ENCODE peak calls at places on chromosomes 5 and 9, in eight cellular contexts. One of them, this sample, is unnamed.

GRCh38 chr5:33105521-33105941 is 335.2 kb upstream of the TARS1 start:
- DNase-seq in Daoy: no peak
- DNase-seq in NB4: no peak
- DNase-seq in A549: no peak
- DNase-seq in stimulated activated CD4-positive, alpha-beta T cell treated with anti-CD3 and anti-CD28 coated beads, Interleukin-2, amount 100 ng/mL, for 24 hours: no peak
- DNase-seq in amniotic stem cell: peak
- DNase-seq in Jurkat, Clone E6-1: no peak
- DNase-seq in AG09309: no peak
- DNase-seq in this sample: no peak

GRCh38 chr5:109161914-109162683 is 247.7 kb downstream of the PJA2 start:
- DNase-seq in A549: no peak
- DNase-seq in AG09309: peak
- DNase-seq in Jurkat, Clone E6-1: no peak
- DNase-seq in stimulated activated CD4-positive, alpha-beta T cell treated with anti-CD3 and anti-CD28 coated beads, Interleukin-2, amount 100 ng/mL, for 24 hours: no peak
- DNase-seq in NB4: no peak
- DNase-seq in Daoy: no peak
- DNase-seq in amniotic stem cell: no peak
- DNase-seq in this sample: no peak

GRCh38 chr5:136043968-136044610 is 15.3 kb downstream of the TGFBI start:
- DNase-seq in Daoy: no peak
- DNase-seq in A549: no peak
- DNase-seq in stimulated activated CD4-positive, alpha-beta T cell treated with anti-CD3 and anti-CD28 coated beads, Interleukin-2, amount 100 ng/mL, for 24 hours: no peak
- DNase-seq in amniotic stem cell: no peak
- DNase-seq in AG09309: no peak
- DNase-seq in NB4: no peak
- DNase-seq in Jurkat, Clone E6-1: no peak
- DNase-seq in this sample: no peak

GRCh38 chr9:114386886-114387677 is 700 bp downstream of the AKNA start:
- DNase-seq in stimulated activated CD4-positive, alpha-beta T cell treated with anti-CD3 and anti-CD28 coated beads, Interleukin-2, amount 100 ng/mL, for 24 hours: peak
- DNase-seq in Daoy: no peak
- DNase-seq in Jurkat, Clone E6-1: no peak
- DNase-seq in A549: no peak
- DNase-seq in amniotic stem cell: no peak
- DNase-seq in NB4: peak
- DNase-seq in AG09309: no peak
- DNase-seq in this sample: no peak

GRCh38 chr5:14193496-14193895 is 50.4 kb downstream of the TRIO start:
- DNase-seq in A549: no peak
- DNase-seq in Daoy: no peak
- DNase-seq in amniotic stem cell: no peak
- DNase-seq in AG09309: no peak
- DNase-seq in NB4: no peak
- DNase-seq in Jurkat, Clone E6-1: no peak
- DNase-seq in stimulated activated CD4-positive, alpha-beta T cell treated with anti-CD3 and anti-CD28 coated beads, Interleukin-2, amount 100 ng/mL, for 24 hours: no peak
- DNase-seq in this sample: no peak

GRCh38 chr9:122374885-122375420 is 4.1 kb downstream of the PTGS1 start:
- DNase-seq in A549: no peak
- DNase-seq in NB4: no peak
- DNase-seq in amniotic stem cell: peak
- DNase-seq in Jurkat, Clone E6-1: no peak
- DNase-seq in stimulated activated CD4-positive, alpha-beta T cell treated with anti-CD3 and anti-CD28 coated beads, Interleukin-2, amount 100 ng/mL, for 24 hours: no peak
- DNase-seq in AG09309: no peak
- DNase-seq in Daoy: peak
- DNase-seq in this sample: no peak

GRCh38 chr9:14315754-14316573 is 2.0 kb upstream of the NFIB start:
- DNase-seq in amniotic stem cell: no peak
- DNase-seq in AG09309: no peak
- DNase-seq in Jurkat, Clone E6-1: no peak
- DNase-seq in stimulated activated CD4-positive, alpha-beta T cell treated with anti-CD3 and anti-CD28 coated beads, Interleukin-2, amount 100 ng/mL, for 24 hours: no peak
- DNase-seq in Daoy: peak
- DNase-seq in NB4: no peak
- DNase-seq in A549: peak
- DNase-seq in this sample: peak

GRCh38 chr9:115413766-115414382 is 295.9 kb upstream of the TNC start:
- DNase-seq in NB4: no peak
- DNase-seq in A549: no peak
- DNase-seq in stimulated activated CD4-positive, alpha-beta T cell treated with anti-CD3 and anti-CD28 coated beads, Interleukin-2, amount 100 ng/mL, for 24 hours: no peak
- DNase-seq in Daoy: no peak
- DNase-seq in AG09309: no peak
- DNase-seq in amniotic stem cell: no peak
- DNase-seq in Jurkat, Clone E6-1: no peak
- DNase-seq in this sample: no peak

GRCh38 chr5:178221203-178221771 is 11.3 kb downstream of the PHYKPL start:
- DNase-seq in Daoy: no peak
- DNase-seq in A549: no peak
- DNase-seq in stimulated activated CD4-positive, alpha-beta T cell treated with anti-CD3 and anti-CD28 coated beads, Interleukin-2, amount 100 ng/mL, for 24 hours: no peak
- DNase-seq in amniotic stem cell: no peak
- DNase-seq in AG09309: no peak
- DNase-seq in Jurkat, Clone E6-1: no peak
- DNase-seq in NB4: no peak
- DNase-seq in this sample: no peak

GRCh38 chr5:122921826-122922225 is 76.4 kb downstream of the SNX24 start:
- DNase-seq in AG09309: peak
- DNase-seq in NB4: no peak
- DNase-seq in amniotic stem cell: no peak
- DNase-seq in Daoy: no peak
- DNase-seq in Jurkat, Clone E6-1: no peak
- DNase-seq in stimulated activated CD4-positive, alpha-beta T cell treated with anti-CD3 and anti-CD28 coated beads, Interleukin-2, amount 100 ng/mL, for 24 hours: no peak
- DNase-seq in A549: no peak
- DNase-seq in this sample: no peak

GRCh38 chr9:126146254-126147145 is 180.1 kb upstream of the MVB12B start:
- DNase-seq in Daoy: peak
- DNase-seq in Jurkat, Clone E6-1: peak
- DNase-seq in A549: peak
- DNase-seq in NB4: peak
- DNase-seq in amniotic stem cell: no peak
- DNase-seq in AG09309: no peak
- DNase-seq in stimulated activated CD4-positive, alpha-beta T cell treated with anti-CD3 and anti-CD28 coated beads, Interleukin-2, amount 100 ng/mL, for 24 hours: peak
- DNase-seq in this sample: peak

GRCh38 chr5:78992136-78992535 is 7.0 kb upstream of the ARSB start:
- DNase-seq in Jurkat, Clone E6-1: no peak
- DNase-seq in stimulated activated CD4-positive, alpha-beta T cell treated with anti-CD3 and anti-CD28 coated beads, Interleukin-2, amount 100 ng/mL, for 24 hours: no peak
- DNase-seq in AG09309: no peak
- DNase-seq in NB4: peak
- DNase-seq in A549: no peak
- DNase-seq in amniotic stem cell: no peak
- DNase-seq in Daoy: no peak
- DNase-seq in this sample: no peak

GRCh38 chr5:172098883-172099282 is 89.1 kb downstream of the STK10 start:
- DNase-seq in amniotic stem cell: no peak
- DNase-seq in NB4: no peak
- DNase-seq in Jurkat, Clone E6-1: no peak
- DNase-seq in AG09309: no peak
- DNase-seq in stimulated activated CD4-positive, alpha-beta T cell treated with anti-CD3 and anti-CD28 coated beads, Interleukin-2, amount 100 ng/mL, for 24 hours: no peak
- DNase-seq in A549: no peak
- DNase-seq in Daoy: no peak
- DNase-seq in this sample: no peak

GRCh38 chr5:173974688-173975239 is 14.2 kb upstream of the C5orf47 start:
- DNase-seq in Daoy: no peak
- DNase-seq in AG09309: no peak
- DNase-seq in NB4: peak
- DNase-seq in Jurkat, Clone E6-1: no peak
- DNase-seq in amniotic stem cell: no peak
- DNase-seq in A549: no peak
- DNase-seq in stimulated activated CD4-positive, alpha-beta T cell treated with anti-CD3 and anti-CD28 coated beads, Interleukin-2, amount 100 ng/mL, for 24 hours: no peak
- DNase-seq in this sample: no peak

GRCh38 chr9:129102791-129103594 is 7.6 kb downstream of the CRAT start:
- DNase-seq in Daoy: peak
- DNase-seq in AG09309: no peak
- DNase-seq in NB4: peak
- DNase-seq in stimulated activated CD4-positive, alpha-beta T cell treated with anti-CD3 and anti-CD28 coated beads, Interleukin-2, amount 100 ng/mL, for 24 hours: peak
- DNase-seq in A549: peak
- DNase-seq in Jurkat, Clone E6-1: peak
- DNase-seq in amniotic stem cell: peak
- DNase-seq in this sample: peak

GRCh38 chr9:38090170-38090569 is 21.1 kb upstream of the SHB start:
- DNase-seq in Daoy: no peak
- DNase-seq in A549: no peak
- DNase-seq in stimulated activated CD4-positive, alpha-beta T cell treated with anti-CD3 and anti-CD28 coated beads, Interleukin-2, amount 100 ng/mL, for 24 hours: no peak
- DNase-seq in AG09309: no peak
- DNase-seq in amniotic stem cell: no peak
- DNase-seq in Jurkat, Clone E6-1: no peak
- DNase-seq in NB4: no peak
- DNase-seq in this sample: no peak

GRCh38 chr5:161544350-161544765 is 2.2 kb downstream of the GABRB2 start:
- DNase-seq in stimulated activated CD4-positive, alpha-beta T cell treated with anti-CD3 and anti-CD28 coated beads, Interleukin-2, amount 100 ng/mL, for 24 hours: peak
- DNase-seq in Daoy: peak
- DNase-seq in NB4: peak
- DNase-seq in AG09309: peak
- DNase-seq in amniotic stem cell: no peak
- DNase-seq in A549: peak
- DNase-seq in Jurkat, Clone E6-1: peak
- DNase-seq in this sample: peak

GRCh38 chr5:154042751-154043150 is 4.0 kb downstream of the MFAP3 start:
- DNase-seq in A549: no peak
- DNase-seq in Jurkat, Clone E6-1: no peak
- DNase-seq in AG09309: no peak
- DNase-seq in Daoy: no peak
- DNase-seq in amniotic stem cell: no peak
- DNase-seq in stimulated activated CD4-positive, alpha-beta T cell treated with anti-CD3 and anti-CD28 coated beads, Interleukin-2, amount 100 ng/mL, for 24 hours: no peak
- DNase-seq in NB4: no peak
- DNase-seq in this sample: no peak

GRCh38 chr5:11675198-11675597 is 229.0 kb downstream of the CTNND2 start:
- DNase-seq in Jurkat, Clone E6-1: no peak
- DNase-seq in Daoy: no peak
- DNase-seq in amniotic stem cell: no peak
- DNase-seq in A549: no peak
- DNase-seq in AG09309: no peak
- DNase-seq in NB4: no peak
- DNase-seq in stimulated activated CD4-positive, alpha-beta T cell treated with anti-CD3 and anti-CD28 coated beads, Interleukin-2, amount 100 ng/mL, for 24 hours: no peak
- DNase-seq in this sample: no peak

GRCh38 chr9:7205806-7206205 is 448.0 kb downstream of the KDM4C start:
- DNase-seq in stimulated activated CD4-positive, alpha-beta T cell treated with anti-CD3 and anti-CD28 coated beads, Interleukin-2, amount 100 ng/mL, for 24 hours: no peak
- DNase-seq in Jurkat, Clone E6-1: no peak
- DNase-seq in amniotic stem cell: no peak
- DNase-seq in A549: no peak
- DNase-seq in AG09309: no peak
- DNase-seq in Daoy: no peak
- DNase-seq in NB4: no peak
- DNase-seq in this sample: no peak

GRCh38 chr9:17021379-17021970 is 113.4 kb upstream of the CNTLN start:
- DNase-seq in NB4: peak
- DNase-seq in AG09309: peak
- DNase-seq in stimulated activated CD4-positive, alpha-beta T cell treated with anti-CD3 and anti-CD28 coated beads, Interleukin-2, amount 100 ng/mL, for 24 hours: no peak
- DNase-seq in amniotic stem cell: no peak
- DNase-seq in Daoy: no peak
- DNase-seq in A549: no peak
- DNase-seq in Jurkat, Clone E6-1: no peak
- DNase-seq in this sample: no peak

GRCh38 chr5:159338143-159338542 is 7.9 kb upstream of the IL12B start:
- DNase-seq in Jurkat, Clone E6-1: no peak
- DNase-seq in amniotic stem cell: no peak
- DNase-seq in stimulated activated CD4-positive, alpha-beta T cell treated with anti-CD3 and anti-CD28 coated beads, Interleukin-2, amount 100 ng/mL, for 24 hours: no peak
- DNase-seq in A549: no peak
- DNase-seq in NB4: peak
- DNase-seq in Daoy: no peak
- DNase-seq in AG09309: no peak
- DNase-seq in this sample: no peak

GRCh38 chr5:79552984-79553383 is 39.0 kb upstream of the HOMER1 start:
- DNase-seq in Jurkat, Clone E6-1: peak
- DNase-seq in A549: no peak
- DNase-seq in amniotic stem cell: no peak
- DNase-seq in Daoy: no peak
- DNase-seq in stimulated activated CD4-positive, alpha-beta T cell treated with anti-CD3 and anti-CD28 coated beads, Interleukin-2, amount 100 ng/mL, for 24 hours: no peak
- DNase-seq in NB4: no peak
- DNase-seq in AG09309: no peak
- DNase-seq in this sample: no peak

GRCh38 chr9:21994996-21995651 is 533 bp downstream of the CDKN2B-AS1 start:
- DNase-seq in amniotic stem cell: peak
- DNase-seq in NB4: no peak
- DNase-seq in stimulated activated CD4-positive, alpha-beta T cell treated with anti-CD3 and anti-CD28 coated beads, Interleukin-2, amount 100 ng/mL, for 24 hours: peak
- DNase-seq in Jurkat, Clone E6-1: no peak
- DNase-seq in AG09309: no peak
- DNase-seq in A549: no peak
- DNase-seq in Daoy: no peak
- DNase-seq in this sample: peak

GRCh38 chr5:149667084-149667826 is 62.9 kb upstream of the PPARGC1B start:
- DNase-seq in AG09309: no peak
- DNase-seq in NB4: peak
- DNase-seq in A549: peak
- DNase-seq in stimulated activated CD4-positive, alpha-beta T cell treated with anti-CD3 and anti-CD28 coated beads, Interleukin-2, amount 100 ng/mL, for 24 hours: peak
- DNase-seq in Daoy: no peak
- DNase-seq in amniotic stem cell: no peak
- DNase-seq in Jurkat, Clone E6-1: peak
- DNase-seq in this sample: peak

GRCh38 chr9:31677415-31677814 is 707.0 kb upstream of the ACO1 start:
- DNase-seq in amniotic stem cell: no peak
- DNase-seq in Jurkat, Clone E6-1: no peak
- DNase-seq in NB4: no peak
- DNase-seq in Daoy: no peak
- DNase-seq in stimulated activated CD4-positive, alpha-beta T cell treated with anti-CD3 and anti-CD28 coated beads, Interleukin-2, amount 100 ng/mL, for 24 hours: no peak
- DNase-seq in AG09309: no peak
- DNase-seq in A549: no peak
- DNase-seq in this sample: no peak

GRCh38 chr5:137486707-137487106 is 12.4 kb downstream of the SPOCK1 start:
- DNase-seq in amniotic stem cell: no peak
- DNase-seq in NB4: no peak
- DNase-seq in Jurkat, Clone E6-1: no peak
- DNase-seq in A549: no peak
- DNase-seq in AG09309: peak
- DNase-seq in Daoy: no peak
- DNase-seq in stimulated activated CD4-positive, alpha-beta T cell treated with anti-CD3 and anti-CD28 coated beads, Interleukin-2, amount 100 ng/mL, for 24 hours: no peak
- DNase-seq in this sample: peak

GRCh38 chr5:158543539-158544387 is 556.0 kb downstream of the EBF1 start:
- DNase-seq in Jurkat, Clone E6-1: no peak
- DNase-seq in amniotic stem cell: peak
- DNase-seq in NB4: no peak
- DNase-seq in stimulated activated CD4-positive, alpha-beta T cell treated with anti-CD3 and anti-CD28 coated beads, Interleukin-2, amount 100 ng/mL, for 24 hours: no peak
- DNase-seq in A549: no peak
- DNase-seq in Daoy: peak
- DNase-seq in AG09309: peak
- DNase-seq in this sample: no peak

GRCh38 chr5:67416986-67417385 is 220.4 kb upstream of the CD180 start:
- DNase-seq in NB4: no peak
- DNase-seq in Daoy: no peak
- DNase-seq in Jurkat, Clone E6-1: no peak
- DNase-seq in stimulated activated CD4-positive, alpha-beta T cell treated with anti-CD3 and anti-CD28 coated beads, Interleukin-2, amount 100 ng/mL, for 24 hours: no peak
- DNase-seq in amniotic stem cell: no peak
- DNase-seq in A549: no peak
- DNase-seq in AG09309: no peak
- DNase-seq in this sample: no peak

GRCh38 chr9:81626511-81626910 is 62.8 kb downstream of the TLE1 start:
- DNase-seq in stimulated activated CD4-positive, alpha-beta T cell treated with anti-CD3 and anti-CD28 coated beads, Interleukin-2, amount 100 ng/mL, for 24 hours: no peak
- DNase-seq in Jurkat, Clone E6-1: no peak
- DNase-seq in A549: no peak
- DNase-seq in Daoy: peak
- DNase-seq in AG09309: no peak
- DNase-seq in amniotic stem cell: no peak
- DNase-seq in NB4: no peak
- DNase-seq in this sample: no peak

GRCh38 chr9:92094655-92095054 is 20.6 kb downstream of the SPTLC1 start:
- DNase-seq in stimulated activated CD4-positive, alpha-beta T cell treated with anti-CD3 and anti-CD28 coated beads, Interleukin-2, amount 100 ng/mL, for 24 hours: peak
- DNase-seq in Daoy: peak
- DNase-seq in Jurkat, Clone E6-1: peak
- DNase-seq in NB4: peak
- DNase-seq in A549: no peak
- DNase-seq in AG09309: no peak
- DNase-seq in amniotic stem cell: no peak
- DNase-seq in this sample: no peak

GRCh38 chr9:2355594-2355993 is 266.0 kb upstream of the VLDLR start:
- DNase-seq in Daoy: peak
- DNase-seq in AG09309: no peak
- DNase-seq in stimulated activated CD4-positive, alpha-beta T cell treated with anti-CD3 and anti-CD28 coated beads, Interleukin-2, amount 100 ng/mL, for 24 hours: no peak
- DNase-seq in NB4: no peak
- DNase-seq in Jurkat, Clone E6-1: no peak
- DNase-seq in A549: no peak
- DNase-seq in amniotic stem cell: no peak
- DNase-seq in this sample: no peak

GRCh38 chr5:113293613-113294340 is 141.0 kb downstream of the TSSK1B start:
- DNase-seq in Daoy: peak
- DNase-seq in stimulated activated CD4-positive, alpha-beta T cell treated with anti-CD3 and anti-CD28 coated beads, Interleukin-2, amount 100 ng/mL, for 24 hours: peak
- DNase-seq in A549: no peak
- DNase-seq in Jurkat, Clone E6-1: no peak
- DNase-seq in NB4: no peak
- DNase-seq in amniotic stem cell: no peak
- DNase-seq in AG09309: no peak
- DNase-seq in this sample: peak

GRCh38 chr9:98709968-98710965 is 1.5 kb upstream of the GABBR2 start:
- DNase-seq in Daoy: peak
- DNase-seq in NB4: peak
- DNase-seq in Jurkat, Clone E6-1: no peak
- DNase-seq in A549: no peak
- DNase-seq in stimulated activated CD4-positive, alpha-beta T cell treated with anti-CD3 and anti-CD28 coated beads, Interleukin-2, amount 100 ng/mL, for 24 hours: no peak
- DNase-seq in AG09309: peak
- DNase-seq in amniotic stem cell: peak
- DNase-seq in this sample: peak